ENCODE peak calls at places on chromosomes 7 and 10, in six cellular contexts. Q is A549; D is GM23248; X is CD4-positive, CD25-positive, alpha-beta regulatory T cell; L is AG04450; C is Peyer's patch. T is an unnamed sample.

GRCh38 chr10:15236340-15236739 is 67.8 kb upstream of the NMT2 start:
- DNase-seq in Q (no peak), D (peak; percentile 72), X (no peak), L (no peak), C (no peak), T (no peak)

GRCh38 chr10:15387021-15387420 is 15.9 kb upstream of the FAM171A1 start:
- DNase-seq in Q (no peak), D (no peak), X (no peak), L (no peak), C (no peak), T (no peak)

GRCh38 chr7:43385856-43386255 is 197.1 kb upstream of the STK17A start:
- DNase-seq in Q (no peak), D (peak; percentile 22), X (no peak), L (no peak), C (no peak), T (no peak)

GRCh38 chr7:16350634-16351033 is 70.7 kb downstream of the CRPPA start:
- DNase-seq in Q (no peak), D (no peak), X (no peak), L (no peak), C (no peak), T (no peak)

GRCh38 chr7:17830206-17830605 is 110.1 kb downstream of the SNX13 start:
- DNase-seq in Q (no peak), D (peak; percentile 24), X (no peak), L (no peak), C (no peak), T (no peak)

GRCh38 chr7:106493041-106493731 is 167.8 kb downstream of the CCDC71L start:
- DNase-seq in Q (no peak), D (no peak), X (no peak), L (no peak), C (peak; percentile 48), T (peak; percentile 64)

GRCh38 chr7:66442385-66442784 is 186.3 kb upstream of the KCTD7 start:
- DNase-seq in Q (no peak), D (no peak), X (no peak), L (no peak), C (no peak), T (no peak)

GRCh38 chr7:6446977-6447588 is 671 bp downstream of the DAGLB start:
- DNase-seq in Q (peak; percentile 86), D (peak; percentile 91), X (no peak), L (no peak), C (peak; percentile 83), T (peak; percentile 90)

GRCh38 chr10:23110722-23111660 is 15.6 kb downstream of the MSRB2 start:
- DNase-seq in Q (no peak), D (no peak), X (no peak), L (no peak), C (no peak), T (no peak)

GRCh38 chr10:132443605-132443997 is 46.6 kb downstream of the PWWP2B start:
- DNase-seq in Q (peak; percentile 51), D (peak; percentile 86), X (peak; percentile 48), L (no peak), C (peak; percentile 68), T (peak; percentile 87)

GRCh38 chr7:36473454-36474282 is 84.0 kb downstream of the ANLN start:
- DNase-seq in Q (peak; percentile 38), D (peak; percentile 51), X (no peak), L (no peak), C (peak; percentile 58), T (no peak)

GRCh38 chr7:46511442-46512215 is 590.6 kb upstream of the IGFBP3 start:
- DNase-seq in Q (no peak), D (no peak), X (no peak), L (no peak), C (no peak), T (no peak)

GRCh38 chr7:46507601-46508000 is 586.5 kb upstream of the IGFBP3 start:
- DNase-seq in Q (no peak), D (no peak), X (no peak), L (no peak), C (no peak), T (no peak)

GRCh38 chr7:46508541-46508940 is 587.5 kb upstream of the IGFBP3 start:
- DNase-seq in Q (no peak), D (no peak), X (no peak), L (no peak), C (no peak), T (no peak)

GRCh38 chr7:46515844-46516590 is 594.9 kb upstream of the IGFBP3 start:
- DNase-seq in Q (no peak), D (no peak), X (no peak), L (no peak), C (no peak), T (no peak)

DNA sequence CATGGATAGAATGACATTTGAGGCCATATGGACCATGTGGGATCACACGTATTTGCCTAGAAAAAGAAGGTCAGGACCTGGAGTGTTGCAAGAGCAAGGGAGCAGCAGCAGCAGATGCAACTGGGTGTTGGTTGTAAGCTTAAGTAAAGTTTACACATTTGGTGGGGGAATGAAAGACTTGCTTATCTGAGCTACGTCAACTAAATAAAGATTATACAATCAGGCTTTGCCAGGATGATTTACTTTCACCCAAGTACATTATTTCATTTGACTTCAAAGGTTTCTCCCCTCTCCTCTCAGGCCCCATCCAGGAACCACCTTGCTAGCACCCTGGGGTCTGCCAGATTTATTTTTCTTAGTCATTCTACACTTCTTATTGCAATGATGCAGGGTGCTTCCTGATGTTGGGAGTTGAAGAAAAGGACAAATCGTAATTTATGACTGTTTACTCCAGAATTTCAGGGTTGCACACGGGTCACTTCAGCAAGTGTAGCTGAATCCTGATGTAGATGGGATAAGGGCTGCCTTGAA is 591.9 kb upstream of the IGFBP3 start:
- DNase-seq in Q (peak; percentile 90), D (no peak), X (no peak), L (peak; percentile 74), C (no peak), T (no peak)
- H3K27ac ChIP-seq in Q (peak overlapping the region; percentile 75), D (no peak overlapping the region), X (no peak overlapping the region), L (peak overlapping the region; percentile 23), C (no peak overlapping the region), T (no peak overlapping the region)

DNA sequence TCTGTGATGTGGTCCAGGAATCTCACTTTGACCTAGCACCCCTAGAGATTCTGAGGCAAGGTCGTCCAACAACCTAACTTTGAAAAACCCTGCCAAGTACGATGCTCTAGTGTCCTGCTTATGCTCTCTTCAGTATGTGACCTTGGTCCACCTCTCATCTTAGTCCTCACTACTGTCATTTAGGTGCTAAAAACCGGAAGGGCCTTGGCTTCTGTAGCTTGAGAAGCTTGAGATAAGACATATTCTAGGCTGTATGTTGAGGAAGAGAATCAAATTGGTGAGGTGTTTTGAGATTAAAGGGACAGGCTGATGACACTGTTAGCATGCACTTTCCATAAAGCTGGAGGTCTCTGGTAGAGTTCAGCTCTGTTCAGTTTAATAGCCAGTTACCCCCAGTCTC is 57.0 kb upstream of the MTPN start:
- DNase-seq in Q (no peak), D (no peak), X (no peak), L (no peak), C (no peak), T (no peak)
- H3K27ac ChIP-seq in Q (no peak overlapping the region), D (no peak overlapping the region), X (no peak overlapping the region), L (no peak overlapping the region), C (no peak overlapping the region), T (no peak overlapping the region)

GRCh38 chr7:490461-491291 is 29.0 kb downstream of the PDGFA start:
- DNase-seq in Q (no peak), D (no peak), X (no peak), L (no peak), C (peak; percentile 36), T (peak; percentile 23)

GRCh38 chr7:491958-492713 is 27.5 kb downstream of the PDGFA start:
- DNase-seq in Q (no peak), D (no peak), X (no peak), L (no peak), C (peak; percentile 21), T (peak; percentile 41)

GRCh38 chr7:489876-490275 is 29.8 kb downstream of the PDGFA start:
- DNase-seq in Q (no peak), D (no peak), X (no peak), L (no peak), C (no peak), T (no peak)

GRCh38 chr7:492714-493065 is 27.0 kb downstream of the PDGFA start:
- DNase-seq in Q (no peak), D (no peak), X (no peak), L (no peak), C (peak; percentile 34), T (no peak)

GRCh38 chr7:491292-491957 is 28.2 kb downstream of the PDGFA start:
- DNase-seq in Q (no peak), D (no peak), X (no peak), L (no peak), C (peak; percentile 37), T (peak; percentile 65)
- H3K27ac ChIP-seq in Q (no peak overlapping the region), D (no peak overlapping the region), X (no peak overlapping the region), L (no peak overlapping the region), C (no peak overlapping the region), T (no peak overlapping the region)

GRCh38 chr10:124677871-124678565 is 66.2 kb downstream of the FAM53B start:
- DNase-seq in Q (no peak), D (peak; percentile 66), X (no peak), L (no peak), C (no peak), T (peak; percentile 67)

GRCh38 chr10:124679401-124679800 is 64.8 kb downstream of the FAM53B start:
- DNase-seq in Q (no peak), D (no peak), X (no peak), L (no peak), C (no peak), T (peak; percentile 53)

GRCh38 chr10:124680675-124681074 is 63.5 kb downstream of the FAM53B start:
- DNase-seq in Q (no peak), D (peak; percentile 58), X (no peak), L (no peak), C (peak; percentile 69), T (peak; percentile 82)

GRCh38 chr10:124677291-124677690 is 66.9 kb downstream of the FAM53B start:
- DNase-seq in Q (no peak), D (peak; percentile 59), X (no peak), L (no peak), C (no peak), T (peak; percentile 78)

GRCh38 chr10:124678566-124679240 is 65.5 kb downstream of the FAM53B start:
- DNase-seq in Q (no peak), D (no peak), X (peak; percentile 21), L (no peak), C (no peak), T (no peak)
- H3K27ac ChIP-seq in Q (no peak overlapping the region), D (peak overlapping the region; percentile 19), X (peak overlapping the region; percentile 73), L (no peak overlapping the region), C (no peak overlapping the region), T (no peak overlapping the region)

GRCh38 chr10:121007264-121007663 is 156.1 kb downstream of the WDR11 start:
- DNase-seq in Q (no peak), D (no peak), X (no peak), L (no peak), C (no peak), T (no peak)

GRCh38 chr10:121002586-121003205 is 151.5 kb downstream of the WDR11 start:
- DNase-seq in Q (no peak), D (no peak), X (no peak), L (no peak), C (no peak), T (no peak)

GRCh38 chr10:121005948-121006587 is 154.9 kb downstream of the WDR11 start:
- DNase-seq in Q (no peak), D (no peak), X (no peak), L (no peak), C (no peak), T (no peak)
- H3K27ac ChIP-seq in Q (no peak overlapping the region), D (no peak overlapping the region), X (no peak overlapping the region), L (no peak overlapping the region), C (no peak overlapping the region), T (no peak overlapping the region)

GRCh38 chr7:26987338-26987737 is 108.5 kb downstream of the HOXA1 start:
- DNase-seq in Q (no peak), D (no peak), X (no peak), L (no peak), C (no peak), T (no peak)
- H3K27ac ChIP-seq in Q (no peak overlapping the region), D (no peak overlapping the region), X (no peak overlapping the region), L (no peak overlapping the region), C (no peak overlapping the region), T (no peak overlapping the region)